ENCODE peak calls at places on chromosomes 5 and 9, in five cellular contexts. One of them, this sample, is unnamed.

GRCh38 chr5:81825237-81825636 is 74.3 kb upstream of the SSBP2 start:
- DNase-seq in HepG2: no peak
- DNase-seq in GM23338: no peak
- DNase-seq in breast epithelium: peak
- DNase-seq in sigmoid colon: peak
- DNase-seq in this sample: peak

GRCh38 chr9:78932849-78933627 is 636.1 kb downstream of the PSAT1 start:
- DNase-seq in HepG2: no peak
- DNase-seq in sigmoid colon: no peak
- DNase-seq in breast epithelium: no peak
- DNase-seq in GM23338: no peak
- DNase-seq in this sample: no peak

GRCh38 chr9:128595471-128595870 is 43.1 kb downstream of the SPTAN1 start:
- DNase-seq in sigmoid colon: no peak
- DNase-seq in breast epithelium: no peak
- DNase-seq in GM23338: no peak
- DNase-seq in HepG2: no peak
- DNase-seq in this sample: no peak

GRCh38 chr5:132466453-132467291 is 23.9 kb downstream of the IRF1 start:
- DNase-seq in breast epithelium: no peak
- DNase-seq in sigmoid colon: peak
- DNase-seq in HepG2: peak
- DNase-seq in GM23338: no peak
- DNase-seq in this sample: peak

GRCh38 chr5:72453260-72453775 is 53.9 kb downstream of the ZNF366 start:
- DNase-seq in GM23338: no peak
- DNase-seq in sigmoid colon: no peak
- DNase-seq in breast epithelium: no peak
- DNase-seq in HepG2: no peak
- DNase-seq in this sample: no peak

GRCh38 chr5:154209591-154210081 is 19.1 kb downstream of the GALNT10 start:
- DNase-seq in HepG2: peak
- DNase-seq in sigmoid colon: peak
- DNase-seq in breast epithelium: no peak
- DNase-seq in GM23338: no peak
- DNase-seq in this sample: no peak

GRCh38 chr5:139065296-139065695 is 132.9 kb downstream of the SIL1 start:
- DNase-seq in GM23338: no peak
- DNase-seq in HepG2: no peak
- DNase-seq in sigmoid colon: no peak
- DNase-seq in breast epithelium: no peak
- DNase-seq in this sample: peak

GRCh38 chr9:137077010-137077747 is at the start of gene UAP1L1:
- DNase-seq in sigmoid colon: peak
- DNase-seq in GM23338: peak
- DNase-seq in HepG2: no peak
- DNase-seq in breast epithelium: no peak
- DNase-seq in this sample: peak

GRCh38 chr9:35859310-35859994 is 10.7 kb downstream of the OR13J1 start:
- DNase-seq in breast epithelium: no peak
- DNase-seq in sigmoid colon: peak
- DNase-seq in HepG2: no peak
- DNase-seq in GM23338: no peak
- DNase-seq in this sample: peak

GRCh38 chr5:93512799-93513198 is 68.2 kb downstream of the NR2F1-AS1 start:
- DNase-seq in breast epithelium: no peak
- DNase-seq in sigmoid colon: no peak
- DNase-seq in HepG2: no peak
- DNase-seq in GM23338: no peak
- DNase-seq in this sample: no peak

GRCh38 chr9:35749515-35750255 is 598 bp downstream of the RGP1 start:
- DNase-seq in breast epithelium: peak
- DNase-seq in sigmoid colon: no peak
- DNase-seq in GM23338: peak
- DNase-seq in HepG2: no peak
- DNase-seq in this sample: peak

GRCh38 chr5:172952034-172952511 is 7.2 kb upstream of the RPL26L1 start:
- DNase-seq in HepG2: no peak
- DNase-seq in GM23338: no peak
- DNase-seq in sigmoid colon: no peak
- DNase-seq in breast epithelium: no peak
- DNase-seq in this sample: no peak

GRCh38 chr5:151240891-151241290 is 12.1 kb upstream of the GM2A start:
- DNase-seq in GM23338: no peak
- DNase-seq in breast epithelium: no peak
- DNase-seq in HepG2: no peak
- DNase-seq in sigmoid colon: no peak
- DNase-seq in this sample: no peak

GRCh38 chr5:176692835-176693476 is 45.7 kb downstream of the TSPAN17 start:
- DNase-seq in sigmoid colon: no peak
- DNase-seq in HepG2: no peak
- DNase-seq in GM23338: no peak
- DNase-seq in breast epithelium: peak
- DNase-seq in this sample: no peak

GRCh38 chr5:176692326-176692725 is 45.0 kb downstream of the TSPAN17 start:
- DNase-seq in sigmoid colon: no peak
- DNase-seq in breast epithelium: no peak
- DNase-seq in GM23338: no peak
- DNase-seq in HepG2: no peak
- DNase-seq in this sample: no peak

GRCh38 chr5:176694146-176694545 is 46.9 kb downstream of the TSPAN17 start:
- DNase-seq in GM23338: no peak
- DNase-seq in sigmoid colon: no peak
- DNase-seq in breast epithelium: no peak
- DNase-seq in HepG2: no peak
- DNase-seq in this sample: no peak

GRCh38 chr5:176694631-176695030 is 47.3 kb downstream of the TSPAN17 start:
- DNase-seq in GM23338: no peak
- DNase-seq in sigmoid colon: no peak
- DNase-seq in HepG2: no peak
- DNase-seq in breast epithelium: no peak
- DNase-seq in this sample: no peak

GRCh38 chr5:176693477-176693851 is 46.2 kb downstream of the TSPAN17 start:
- DNase-seq in HepG2: no peak
- DNase-seq in sigmoid colon: no peak
- DNase-seq in GM23338: no peak
- DNase-seq in breast epithelium: no peak
- DNase-seq in this sample: peak
- TF ChIP-seq POLR2AphosphoS5 in HepG2: no peak
- TF ChIP-seq POLR2AphosphoS5 in sigmoid colon: no peak
- TF ChIP-seq POLR2AphosphoS5 in GM23338: no peak
- TF ChIP-seq POLR2AphosphoS5 in breast epithelium: no peak
- TF ChIP-seq POLR2AphosphoS5 in this sample: no peak

DNA sequence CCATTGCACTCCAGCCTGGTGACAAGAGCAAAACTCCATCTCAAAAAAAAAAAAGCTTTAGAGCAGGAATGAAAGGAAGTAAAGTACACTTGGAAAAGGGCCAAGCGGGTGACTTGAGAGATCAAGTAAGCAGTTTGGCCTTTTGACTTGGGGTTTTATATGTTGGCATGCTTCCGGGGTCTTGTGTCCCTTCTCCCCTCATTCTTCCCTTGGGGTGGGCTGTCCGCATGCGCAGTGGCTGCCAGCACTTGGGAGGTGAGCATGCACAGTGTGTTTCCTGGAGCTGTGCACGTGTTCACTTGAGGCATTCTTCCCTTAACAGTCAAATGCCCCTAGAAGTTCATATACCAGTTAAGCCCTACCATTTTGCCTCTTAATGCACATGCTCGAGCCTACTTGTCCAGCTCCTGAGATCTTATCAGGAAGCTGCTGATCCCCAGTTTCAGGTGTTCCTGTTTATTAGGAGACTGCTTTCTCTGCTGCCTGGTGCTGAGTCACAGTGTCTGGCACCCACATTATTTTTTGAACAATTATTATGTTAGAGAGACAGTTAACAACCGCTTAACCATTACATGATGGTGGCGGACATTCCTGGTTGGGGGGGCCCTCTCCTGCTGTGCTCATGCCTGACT is 32.6 kb upstream of the PRRC2B start:
- DNase-seq in breast epithelium: no peak
- DNase-seq in HepG2: no peak
- DNase-seq in sigmoid colon: no peak
- DNase-seq in GM23338: no peak
- DNase-seq in this sample: peak
- TF ChIP-seq POLR2AphosphoS5 in breast epithelium: no peak
- TF ChIP-seq POLR2AphosphoS5 in HepG2: no peak
- TF ChIP-seq POLR2AphosphoS5 in sigmoid colon: no peak
- TF ChIP-seq POLR2AphosphoS5 in GM23338: no peak
- TF ChIP-seq POLR2AphosphoS5 in this sample: no peak

GRCh38 chr9:134422701-134423100 is 96.4 kb downstream of the RXRA start:
- DNase-seq in HepG2: no peak
- DNase-seq in GM23338: no peak
- DNase-seq in sigmoid colon: no peak
- DNase-seq in breast epithelium: no peak
- DNase-seq in this sample: peak
- TF ChIP-seq POLR2AphosphoS5 in HepG2: no peak
- TF ChIP-seq POLR2AphosphoS5 in GM23338: no peak
- TF ChIP-seq POLR2AphosphoS5 in sigmoid colon: no peak
- TF ChIP-seq POLR2AphosphoS5 in breast epithelium: no peak
- TF ChIP-seq POLR2AphosphoS5 in this sample: no peak

DNA sequence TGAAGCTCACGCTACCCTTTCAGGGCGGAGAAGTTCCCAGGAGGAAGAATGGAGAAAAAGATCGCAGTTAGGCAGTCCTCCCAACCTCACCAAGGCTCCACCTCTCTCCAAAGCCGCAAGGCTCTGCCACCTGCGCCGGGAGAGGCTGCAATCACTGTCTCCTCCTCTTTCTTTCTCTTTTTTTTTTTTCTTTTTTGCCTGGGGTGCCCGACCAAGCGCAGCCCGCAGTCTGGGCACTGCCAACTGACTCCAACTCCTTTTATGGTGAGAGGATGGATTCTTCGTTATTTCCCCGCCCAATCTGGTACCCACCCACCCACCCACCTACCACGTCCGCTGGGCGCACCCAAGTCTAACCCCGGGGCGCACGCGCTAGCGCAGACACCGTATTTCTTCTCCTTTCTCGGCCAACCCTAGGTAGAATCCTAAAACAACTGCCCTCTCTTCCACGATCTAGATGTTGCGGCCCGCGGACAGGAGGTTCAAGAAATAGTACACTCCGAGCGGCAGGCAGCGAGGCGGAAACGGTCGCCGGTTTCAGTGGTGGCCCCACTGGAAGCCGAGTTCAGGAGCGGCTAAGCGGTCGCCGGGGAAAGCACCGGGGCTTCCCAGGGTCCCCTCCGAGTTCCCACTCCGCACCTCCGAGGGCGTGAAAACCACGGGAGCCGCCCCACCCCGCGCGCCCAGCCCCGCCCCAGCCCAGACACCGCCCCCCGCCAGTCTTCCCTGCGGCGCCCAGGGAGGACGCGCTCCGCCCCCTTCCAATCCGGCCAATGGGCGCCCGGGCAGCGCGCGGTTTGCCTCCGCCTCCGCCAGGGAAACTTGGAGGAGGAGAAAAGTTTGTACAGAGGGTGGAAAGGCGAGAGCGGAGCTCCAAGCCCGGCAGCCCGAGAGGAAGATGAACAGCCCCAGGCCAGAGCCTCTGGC is at the start of gene PTGER4:
- DNase-seq in GM23338: peak
- DNase-seq in breast epithelium: peak
- DNase-seq in HepG2: peak
- DNase-seq in sigmoid colon: peak
- DNase-seq in this sample: peak
- TF ChIP-seq POLR2AphosphoS5 in GM23338: peak
- TF ChIP-seq POLR2AphosphoS5 in breast epithelium: no peak
- TF ChIP-seq POLR2AphosphoS5 in HepG2: no peak
- TF ChIP-seq POLR2AphosphoS5 in sigmoid colon: peak
- TF ChIP-seq POLR2AphosphoS5 in this sample: peak

This sample was measured in stomach.